ENCODE peak calls at places on chromosomes 6 and 20, in five cellular contexts. V, E, O, U and J are unnamed samples.

GRCh38 chr6:160138839-160139419 is 17.3 kb downstream of the SLC22A1 start:
- DNase-seq in V (no peak), E (no peak), O (no peak), U (no peak), J (no peak)

GRCh38 chr6:15371151-15371550 is 125.3 kb downstream of the JARID2 start:
- DNase-seq in V (no peak), E (no peak), O (no peak), U (no peak), J (no peak)

GRCh38 chr20:32244150-32244823 is 33.2 kb upstream of the KIF3B start:
- DNase-seq in V (no peak), E (no peak), O (no peak), U (no peak), J (no peak)

GRCh38 chr6:38477680-38478260 is 162.0 kb downstream of the BTBD9 start:
- DNase-seq in V (no peak), E (no peak), O (no peak), U (no peak), J (no peak)

GRCh38 chr6:85747654-85748053 is 105.0 kb upstream of the SYNCRIP start:
- DNase-seq in V (no peak), E (no peak), O (peak), U (no peak), J (no peak)

GRCh38 chr20:8438748-8439147 is 306.7 kb downstream of the PLCB1 start:
- DNase-seq in V (no peak), E (no peak), O (no peak), U (no peak), J (no peak)

GRCh38 chr6:39887692-39888450 is 46.4 kb downstream of the MOCS1 start:
- DNase-seq in V (peak), E (no peak), O (peak), U (peak), J (no peak)

GRCh38 chr6:28496099-28496779 is 19.4 kb downstream of the GPX6 start:
- DNase-seq in V (no peak), E (no peak), O (no peak), U (no peak), J (no peak)

GRCh38 chr6:20640181-20640580 is 105.9 kb downstream of the CDKAL1 start:
- DNase-seq in V (no peak), E (no peak), O (no peak), U (no peak), J (no peak)

GRCh38 chr6:166439366-166440091 is 56.8 kb upstream of the MPC1 start:
- DNase-seq in V (no peak), E (peak), O (no peak), U (no peak), J (no peak)

GRCh38 chr6:135909737-135910387 is 58.4 kb downstream of the PDE7B start:
- DNase-seq in V (no peak), E (peak), O (peak), U (no peak), J (peak)
- TF ChIP-seq CTCF in V (peak), E (peak), O (peak), U (no peak), J (peak)

DNA sequence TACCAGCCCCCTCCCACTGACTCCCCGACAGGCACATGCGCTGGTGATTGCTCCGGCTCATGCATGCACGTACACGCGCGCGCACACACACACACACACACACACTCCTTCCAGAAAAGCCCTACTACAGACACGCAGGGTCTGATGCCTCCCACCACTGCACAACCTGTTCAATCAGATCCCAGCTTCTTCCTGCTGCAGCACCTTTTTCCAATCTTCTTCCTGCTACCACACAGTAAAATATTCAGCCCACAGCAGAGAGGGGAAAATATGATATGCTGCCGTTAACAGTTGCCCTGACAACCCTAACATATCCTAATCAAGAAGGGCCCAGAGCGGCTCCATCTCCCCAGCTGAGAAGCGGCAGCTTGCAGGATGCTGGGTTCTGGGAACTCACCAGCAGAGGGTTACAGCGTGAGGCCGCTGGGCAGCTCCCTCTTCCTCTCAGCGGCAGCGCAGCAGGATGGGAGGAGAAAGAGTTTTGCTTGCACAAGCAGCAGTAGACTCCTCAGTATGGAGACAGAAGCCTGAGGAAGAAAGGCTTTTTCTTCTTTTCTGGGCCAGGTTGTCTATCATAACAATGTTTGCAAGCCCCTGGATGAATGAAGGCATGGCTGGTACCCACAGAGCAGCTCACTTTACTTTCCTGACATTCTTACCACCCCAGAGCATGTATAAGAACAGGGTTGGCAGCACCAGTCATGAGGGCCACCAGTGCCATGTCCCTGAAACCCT is 23.9 kb downstream of the MAP7 start:
- DNase-seq in V (peak), E (peak), O (peak), U (peak), J (peak)
- TF ChIP-seq CTCF in V (peak), E (peak), O (peak), U (no peak), J (no peak)

GRCh38 chr6:31729515-31729978 is 448 bp upstream of the DDAH2 start:
- DNase-seq in V (peak), E (peak), O (peak), U (peak), J (peak)
- TF ChIP-seq CTCF in V (peak), E (no peak), O (peak), U (no peak), J (no peak)

GRCh38 chr6:19438566-19439353 is 398.4 kb upstream of the ID4 start:
- DNase-seq in V (no peak), E (no peak), O (no peak), U (no peak), J (no peak)

GRCh38 chr6:19444041-19444440 is 393.1 kb upstream of the ID4 start:
- DNase-seq in V (no peak), E (no peak), O (no peak), U (no peak), J (no peak)

GRCh38 chr6:19446570-19446969 is 390.6 kb upstream of the ID4 start:
- DNase-seq in V (no peak), E (no peak), O (no peak), U (no peak), J (no peak)

DNA sequence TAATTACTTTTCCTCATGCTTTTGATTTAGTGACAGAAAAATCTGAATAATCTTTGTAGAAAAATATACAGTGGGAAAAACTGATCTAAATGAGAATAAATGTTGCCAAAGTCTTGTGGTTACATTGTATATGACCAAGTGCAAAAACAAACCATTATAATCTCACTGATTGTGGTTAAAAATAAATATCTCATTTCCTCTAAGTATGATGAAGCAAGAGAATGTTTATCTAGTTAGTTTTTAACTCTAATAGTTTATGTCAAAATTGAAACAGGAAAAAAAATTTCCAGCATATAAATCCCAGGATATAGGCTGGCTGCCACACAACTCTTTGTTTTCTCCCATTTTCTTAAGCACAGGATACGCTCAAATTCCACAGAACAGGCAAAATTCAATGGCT is 392.7 kb upstream of the ID4 start:
- DNase-seq in V (no peak), E (no peak), O (no peak), U (no peak), J (no peak)
- TF ChIP-seq CTCF in V (no peak), E (no peak), O (no peak), U (no peak), J (no peak)

GRCh38 chr6:153673214-153673613 is 365.8 kb upstream of the OPRM1 start:
- DNase-seq in V (no peak), E (no peak), O (no peak), U (no peak), J (no peak)
- TF ChIP-seq CTCF in V (no peak), E (no peak), O (no peak), U (no peak), J (no peak)

DNA sequence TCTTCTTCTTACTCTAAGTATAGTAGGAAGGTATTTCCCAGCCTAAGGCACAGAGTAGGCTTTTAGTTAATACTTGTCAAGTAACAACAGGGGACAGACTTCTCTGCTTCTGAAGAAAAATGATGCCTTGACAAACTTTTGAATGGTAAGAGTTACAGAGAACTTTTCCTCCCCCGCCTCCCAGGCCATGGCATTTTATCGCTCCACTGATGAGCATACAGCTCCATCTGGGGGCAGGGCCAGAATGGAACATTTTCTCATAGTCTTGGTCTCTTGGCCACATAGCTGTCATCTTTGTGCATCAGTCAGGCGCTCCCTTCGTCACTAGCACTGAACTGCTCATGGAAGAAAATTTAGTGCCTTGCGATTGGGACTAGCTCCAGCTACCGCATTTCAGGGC is 1066.8 kb upstream of the CITED2 start:
- DNase-seq in V (peak), E (peak), O (peak), U (peak), J (no peak)
- TF ChIP-seq CTCF in V (peak), E (no peak), O (peak), U (no peak), J (peak)

DNA sequence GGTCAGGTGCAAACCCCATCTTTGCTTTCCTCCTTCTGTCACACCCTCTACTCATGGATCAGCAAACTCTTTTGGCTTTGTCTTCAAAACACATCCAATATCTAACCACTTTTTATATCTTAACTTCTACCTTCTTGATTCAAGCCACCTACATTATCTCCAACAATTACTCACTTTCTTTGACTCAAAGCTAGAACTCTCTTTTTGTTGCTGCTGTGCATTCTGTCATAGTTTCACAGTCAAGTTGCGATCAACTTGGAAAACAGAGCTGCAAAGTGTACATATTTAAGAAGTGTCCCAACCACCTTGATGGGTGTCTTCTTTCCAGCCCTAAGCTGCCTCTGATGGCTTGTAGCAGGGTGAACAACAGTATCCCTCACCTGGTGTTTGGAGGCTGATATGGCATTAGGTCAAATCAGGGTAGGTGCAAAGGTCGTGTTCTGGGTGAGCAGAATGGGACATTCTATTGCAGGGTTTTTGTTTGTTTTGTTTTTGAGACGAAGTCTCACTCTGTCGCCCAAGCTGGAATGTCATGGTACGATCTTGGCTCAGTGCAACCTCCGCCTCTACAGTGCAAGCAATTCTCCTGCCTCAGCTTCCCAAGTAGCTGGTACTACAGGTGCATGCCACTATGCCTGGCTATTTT is 43.4 kb upstream of the RALGAPA2 start:
- DNase-seq in V (no peak), E (no peak), O (no peak), U (no peak), J (no peak)
- TF ChIP-seq CTCF in V (no peak), E (no peak), O (no peak), U (no peak), J (no peak)